ENCODE peak calls at places on chromosomes 1 and 21, in seven cellular contexts. C is fibroblast of lung, O is neural progenitor cell, Z is MM.1S, V is astrocyte, Q is HCT116, Y is DND-41. R is an unnamed sample.

GRCh38 chr1:203768158-203768725 is 3.3 kb downstream of the LAX1 start:
- DNase-seq in C (no peak), O (no peak), Z (no peak), V (no peak), Q (no peak), Y (no peak), R (no peak)

GRCh38 chr1:31372051-31372450 is 825 bp downstream of the FABP3 start:
- DNase-seq in C (no peak), O (no peak), Z (no peak), V (no peak), Q (no peak), Y (no peak), R (no peak)

GRCh38 chr1:48674641-48675040 is 102.0 kb downstream of the BEND5 start:
- DNase-seq in C (peak), O (no peak), Z (no peak), V (peak), Q (no peak), Y (no peak), R (no peak)

GRCh38 chr1:96727860-96728259 is 6.3 kb downstream of the PTBP2 start:
- DNase-seq in C (no peak), O (no peak), Z (no peak), V (no peak), Q (no peak), Y (no peak), R (no peak)

GRCh38 chr1:53462213-53462612 is 3.0 kb downstream of the DMRTB1 start:
- DNase-seq in C (no peak), O (no peak), Z (no peak), V (no peak), Q (no peak), Y (no peak), R (no peak)

GRCh38 chr21:34956416-34957316 is 92.4 kb downstream of the RUNX1 start:
- DNase-seq in C (no peak), O (no peak), Z (no peak), V (no peak), Q (no peak), Y (no peak), R (no peak)

GRCh38 chr21:45308211-45309068 is 20.7 kb upstream of the POFUT2 start:
- DNase-seq in C (peak), O (no peak), Z (no peak), V (peak), Q (no peak), Y (no peak), R (no peak)

GRCh38 chr1:242017580-242018233 is 18.8 kb upstream of the MAP1LC3C start:
- DNase-seq in C (peak), O (peak), Z (peak), V (peak), Q (peak), Y (peak), R (no peak)

GRCh38 chr1:200741808-200742207 is 3.1 kb downstream of the CAMSAP2 start:
- DNase-seq in C (no peak), O (no peak), Z (no peak), V (no peak), Q (no peak), Y (no peak), R (no peak)

GRCh38 chr1:3771108-3772026 is 1.2 kb upstream of the SMIM1 start:
- DNase-seq in C (no peak), O (peak), Z (no peak), V (no peak), Q (no peak), Y (no peak), R (no peak)

GRCh38 chr1:26121854-26122773 is 10.5 kb downstream of the PDIK1L start:
- DNase-seq in C (no peak), O (no peak), Z (no peak), V (no peak), Q (no peak), Y (peak), R (no peak)

GRCh38 chr1:16224472-16224871 is 12.0 kb upstream of the ARHGEF19 start:
- DNase-seq in C (no peak), O (no peak), Z (no peak), V (no peak), Q (no peak), Y (no peak), R (no peak)

GRCh38 chr1:111204211-111204883 is 3.9 kb upstream of the DENND2D start:
- DNase-seq in C (no peak), O (no peak), Z (peak), V (no peak), Q (peak), Y (peak), R (no peak)

GRCh38 chr1:206723500-206724472 is 39.1 kb downstream of the MAPKAPK2 start:
- DNase-seq in C (peak), O (peak), Z (no peak), V (peak), Q (no peak), Y (no peak), R (no peak)

GRCh38 chr1:228087771-228088251 is 5.3 kb downstream of the ARF1 start:
- DNase-seq in C (peak), O (no peak), Z (no peak), V (peak), Q (no peak), Y (no peak), R (no peak)

GRCh38 chr21:18529253-18529652 is 125.7 kb upstream of the TMPRSS15 start:
- DNase-seq in C (peak), O (no peak), Z (no peak), V (peak), Q (no peak), Y (no peak), R (no peak)

GRCh38 chr1:99003911-99004269 is 771 bp downstream of the PLPPR5 start:
- DNase-seq in C (no peak), O (peak), Z (no peak), V (no peak), Q (no peak), Y (no peak), R (no peak)

GRCh38 chr21:34072145-34073031 is 990 bp upstream of the MRPS6 start:
- DNase-seq in C (peak), O (no peak), Z (no peak), V (no peak), Q (no peak), Y (peak), R (no peak)

GRCh38 chr1:182782587-182782913 is 7.0 kb upstream of the NPL start:
- DNase-seq in C (no peak), O (no peak), Z (no peak), V (no peak), Q (no peak), Y (no peak), R (no peak)

GRCh38 chr1:47527653-47528272 is 89.9 kb downstream of the FOXD2 start:
- DNase-seq in C (no peak), O (peak), Z (no peak), V (no peak), Q (peak), Y (peak), R (no peak)

GRCh38 chr1:228891134-228892034 is 156.1 kb downstream of the RHOU start:
- DNase-seq in C (peak), O (no peak), Z (no peak), V (peak), Q (no peak), Y (no peak), R (no peak)

GRCh38 chr21:43361127-43361492 is 65.8 kb downstream of the SIK1 start:
- DNase-seq in C (no peak), O (no peak), Z (peak), V (no peak), Q (no peak), Y (peak), R (no peak)

GRCh38 chr1:9612162-9612845 is 23.6 kb downstream of the TMEM201 start:
- DNase-seq in C (no peak), O (no peak), Z (no peak), V (no peak), Q (no peak), Y (no peak), R (no peak)

GRCh38 chr1:151790940-151791651 is 796 bp upstream of the TDRKH start:
- DNase-seq in C (peak), O (peak), Z (no peak), V (no peak), Q (no peak), Y (no peak), R (no peak)

GRCh38 chr1:58813361-58813760 is 29.5 kb upstream of the JUN start:
- DNase-seq in C (peak), O (no peak), Z (no peak), V (peak), Q (no peak), Y (no peak), R (no peak)

GRCh38 chr21:46437511-46437910 is 21.2 kb upstream of the DIP2A start:
- DNase-seq in C (no peak), O (no peak), Z (no peak), V (no peak), Q (no peak), Y (no peak), R (no peak)

GRCh38 chr1:226826479-226827245 is 43.8 kb upstream of the PSEN2 start:
- DNase-seq in C (no peak), O (no peak), Z (no peak), V (no peak), Q (no peak), Y (no peak), R (no peak)
- H3K9ac ChIP-seq in C (no peak), O (no peak), Z (no peak), V (no peak), Q (no peak), Y (no peak), R (peak)

GRCh38 chr1:154384650-154385557 is 20.2 kb upstream of the IL6R start:
- DNase-seq in C (no peak), O (no peak), Z (no peak), V (no peak), Q (no peak), Y (no peak), R (no peak)

GRCh38 chr1:154391086-154391770 is 13.9 kb upstream of the IL6R start:
- DNase-seq in C (no peak), O (no peak), Z (no peak), V (no peak), Q (no peak), Y (no peak), R (no peak)

DNA sequence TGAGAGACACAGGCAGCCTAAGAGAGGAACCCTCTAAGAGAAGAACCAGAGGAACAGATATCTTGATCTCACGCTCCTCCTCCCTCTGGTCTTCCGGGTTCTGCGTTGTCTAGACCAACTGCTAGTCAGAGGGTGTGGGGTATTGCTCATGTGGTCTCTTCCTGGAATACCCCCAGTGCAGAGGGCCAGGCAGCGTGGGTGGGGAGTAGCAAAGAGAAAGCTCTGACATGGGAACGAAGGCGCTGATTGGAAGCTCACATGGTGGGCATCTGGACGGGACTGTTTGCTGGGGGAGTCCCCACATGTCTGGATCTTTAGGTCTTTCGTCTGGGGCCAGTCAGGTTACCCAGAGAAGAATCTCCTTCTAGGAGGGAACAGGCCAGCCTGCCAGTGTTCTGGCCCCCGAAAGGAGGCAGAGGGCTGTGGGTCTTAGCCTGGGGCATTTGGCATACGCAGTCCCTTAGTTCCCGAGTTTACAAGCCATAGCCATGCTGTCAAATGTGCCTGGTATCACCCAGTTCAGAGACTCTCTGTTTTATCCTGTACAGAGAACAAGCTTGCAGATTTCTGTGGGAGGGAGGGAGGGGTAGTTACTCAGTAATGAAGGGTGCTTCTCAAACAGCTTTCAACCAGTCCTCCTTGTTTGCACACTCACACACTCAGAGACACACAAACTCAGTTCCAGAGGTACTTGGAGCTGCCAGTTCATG is 18.3 kb upstream of the IL6R start:
- DNase-seq in C (no peak), O (no peak), Z (no peak), V (no peak), Q (no peak), Y (no peak), R (no peak)
- H3K27ac ChIP-seq in C (no peak), O (no peak), Z (no peak), V (no peak), Q (no peak), Y (no peak), R (no peak)

GRCh38 chr1:90712153-90712930 is 4.8 kb downstream of the BARHL2 start:
- DNase-seq in C (no peak), O (peak), Z (no peak), V (no peak), Q (no peak), Y (no peak), R (no peak)
- TF ChIP-seq EZH2 in C (peak), O (peak), Z (no peak), V (no peak), Q (no peak), Y (no peak), R (no peak)

DNA sequence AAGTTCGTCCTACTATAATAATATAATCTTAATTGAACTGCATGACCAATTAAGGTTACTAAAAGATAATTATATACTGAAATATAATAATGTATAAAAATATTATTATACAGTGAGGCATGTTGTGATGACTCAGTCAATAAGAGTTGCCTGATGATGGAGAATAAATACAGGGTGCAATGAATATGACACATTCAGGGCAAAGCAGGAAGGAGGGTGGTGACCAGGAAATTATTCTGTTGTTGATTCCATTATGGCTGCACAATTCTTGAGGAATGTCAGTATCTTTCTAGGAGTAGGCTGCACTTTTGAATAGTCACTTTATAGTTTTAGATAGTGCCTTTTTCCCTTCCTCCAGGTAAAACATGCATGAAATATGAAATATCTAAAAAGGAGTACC is 46.4 kb upstream of the RGS21 start:
- DNase-seq in C (no peak), O (no peak), Z (no peak), V (no peak), Q (no peak), Y (no peak), R (no peak)
- H3K9ac ChIP-seq in C (no peak), O (no peak), Z (no peak), V (no peak), Q (no peak), Y (no peak), R (no peak)

R was measured in SK-N-MC.